ENCODE peak calls at places on chromosomes 5 and 9, in ten cellular contexts. T is RWPE2; B is choroid plexus epithelial cell; L is cardiac fibroblast; M is epithelial cell of proximal tubule; X is AG10803; S is mucosa of descending colon; Y is astrocyte of the spinal cord; H is effector memory CD4-positive, alpha-beta T cell; D is LNCaP clone FGC. V is an unnamed sample.
A peak's percentile ranks its signal among the peaks of the same experiment; 100 is the strongest.

GRCh38 chr9:107222020-107222522 is 61.0 kb upstream of the RAD23B start:
- DNase-seq in T (no peak), B (peak; percentile 75), L (peak; percentile 25), M (no peak), X (no peak), S (no peak), Y (peak; percentile 63), H (no peak), D (no peak), V (peak; percentile 13)

GRCh38 chr5:128877476-128877875 is 87.8 kb upstream of the SLC27A6 start:
- DNase-seq in T (no peak), B (no peak), L (no peak), M (no peak), X (no peak), S (no peak), Y (no peak), H (no peak), D (no peak), V (no peak)

GRCh38 chr5:179313849-179314521 is 31.3 kb downstream of the ADAMTS2 start:
- DNase-seq in T (peak; percentile 60), B (peak; percentile 78), L (peak; percentile 96), M (no peak), X (peak; percentile 99), S (peak; percentile 53), Y (peak; percentile 72), H (no peak), D (no peak), V (peak; percentile 32)

GRCh38 chr9:128207076-128207731 is 4.0 kb downstream of the DNM1 start:
- DNase-seq in T (no peak), B (no peak), L (no peak), M (no peak), X (peak; percentile 29), S (no peak), Y (no peak), H (no peak), D (no peak), V (no peak)

GRCh38 chr5:139601429-139601828 is 40.3 kb downstream of the UBE2D2 start:
- DNase-seq in T (no peak), B (no peak), L (no peak), M (no peak), X (no peak), S (no peak), Y (no peak), H (no peak), D (no peak), V (no peak)

GRCh38 chr9:29511680-29512079 is 1938.4 kb upstream of the C9orf72 start:
- DNase-seq in T (no peak), B (no peak), L (no peak), M (no peak), X (no peak), S (no peak), Y (no peak), H (no peak), D (no peak), V (no peak)

GRCh38 chr5:154740483-154740882 is 14.7 kb upstream of the LARP1 start:
- DNase-seq in T (no peak), B (peak; percentile 92), L (peak; percentile 90), M (peak; percentile 66), X (peak; percentile 71), S (no peak), Y (peak; percentile 43), H (no peak), D (no peak), V (no peak)

GRCh38 chr5:39399135-39400036 is 25.4 kb downstream of the DAB2 start:
- DNase-seq in T (no peak), B (peak; percentile 98), L (peak; percentile 97), M (peak; percentile 98), X (peak; percentile 97), S (no peak), Y (peak; percentile 98), H (no peak), D (no peak), V (peak; percentile 91)

GRCh38 chr9:108272350-108272899 is 583.4 kb downstream of the ACTL7B start:
- DNase-seq in T (no peak), B (peak; percentile 76), L (peak; percentile 78), M (no peak), X (peak; percentile 66), S (peak; percentile 73), Y (peak; percentile 65), H (no peak), D (no peak), V (no peak)

GRCh38 chr5:77876862-77877502 is 100.8 kb upstream of the TBCA start:
- DNase-seq in T (no peak), B (no peak), L (no peak), M (no peak), X (no peak), S (no peak), Y (no peak), H (no peak), D (no peak), V (no peak)

GRCh38 chr5:168991311-168991710 is 309.6 kb downstream of the SLIT3 start:
- DNase-seq in T (no peak), B (no peak), L (no peak), M (no peak), X (no peak), S (no peak), Y (no peak), H (no peak), D (no peak), V (no peak)

GRCh38 chr9:125074976-125075375 is 68.4 kb downstream of the SCAI start:
- DNase-seq in T (no peak), B (peak; percentile 53), L (peak; percentile 32), M (no peak), X (peak; percentile 17), S (no peak), Y (peak; percentile 26), H (no peak), D (no peak), V (no peak)

GRCh38 chr9:17578577-17578910 is 322 bp upstream of the SH3GL2 start:
- DNase-seq in T (no peak), B (no peak), L (no peak), M (no peak), X (no peak), S (no peak), Y (no peak), H (no peak), D (no peak), V (no peak)

GRCh38 chr9:17574342-17574741 is 4.5 kb upstream of the SH3GL2 start:
- DNase-seq in T (no peak), B (no peak), L (no peak), M (no peak), X (no peak), S (no peak), Y (no peak), H (no peak), D (no peak), V (no peak)

GRCh38 chr9:17578911-17579793 is at the start of gene SH3GL2:
- DNase-seq in T (peak; percentile 47), B (peak; percentile 20), L (peak; percentile 16), M (no peak), X (no peak), S (peak; percentile 73), Y (peak; percentile 5), H (no peak), D (peak; percentile 7), V (no peak)

DNA sequence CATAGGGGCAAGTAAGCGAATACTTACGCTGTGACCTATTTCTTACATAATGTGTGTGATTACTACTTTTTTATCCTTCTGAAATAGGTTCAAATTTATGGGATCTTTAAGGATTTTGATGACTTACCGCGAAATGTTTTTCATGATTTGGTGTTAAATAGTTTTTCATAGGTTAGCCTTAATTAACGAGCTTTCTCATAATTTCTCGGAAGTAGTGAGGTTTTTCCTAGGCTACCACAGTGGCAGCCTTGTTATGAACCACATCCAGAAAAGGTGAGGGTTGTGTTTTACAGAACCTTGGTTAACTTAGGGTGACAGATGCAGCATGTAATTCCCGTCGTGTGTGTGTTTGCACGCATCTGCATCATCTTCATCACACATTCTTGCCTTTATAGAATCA is 1.3 kb downstream of the SH3GL2 start:
- DNase-seq in T (no peak), B (no peak), L (no peak), M (no peak), X (no peak), S (no peak), Y (no peak), H (no peak), D (no peak), V (no peak)
- H3K4me3 ChIP-seq in T (no peak overlapping the region), B (no peak overlapping the region), L (no peak overlapping the region), M (no peak overlapping the region), X (no peak overlapping the region), S (no peak overlapping the region), Y (no peak overlapping the region), H (no peak overlapping the region), D (no peak overlapping the region), V (no peak overlapping the region)

GRCh38 chr9:32930486-32930885 is 70.9 kb downstream of the APTX start:
- DNase-seq in T (no peak), B (no peak), L (no peak), M (no peak), X (no peak), S (no peak), Y (no peak), H (no peak), D (no peak), V (no peak)
- H3K4me3 ChIP-seq in T (no peak overlapping the region), B (no peak overlapping the region), L (no peak overlapping the region), M (no peak overlapping the region), X (no peak overlapping the region), S (no peak overlapping the region), Y (no peak overlapping the region), H (no peak overlapping the region), D (no peak overlapping the region), V (no peak overlapping the region)

DNA sequence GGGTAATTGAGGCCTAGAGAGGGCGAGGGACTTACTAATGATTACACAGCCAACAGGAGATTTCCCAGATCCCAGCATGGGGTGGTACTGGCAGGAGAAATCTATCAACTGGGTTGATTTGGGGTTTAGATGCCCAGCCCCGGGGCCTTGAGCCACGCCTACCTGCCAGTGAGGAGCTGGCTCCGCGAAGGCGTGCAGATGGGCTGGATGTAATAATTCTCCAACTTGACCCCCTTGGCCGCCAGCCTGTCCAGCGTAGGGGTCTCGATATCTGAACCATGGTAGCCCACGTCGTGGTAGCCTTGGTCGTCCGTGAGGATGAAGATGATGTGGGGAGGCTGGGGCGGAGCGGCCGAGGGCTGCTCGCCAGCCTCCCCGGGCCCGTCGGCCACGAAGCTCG is 804 bp downstream of the ARSI start:
- DNase-seq in T (no peak), B (no peak), L (no peak), M (no peak), X (no peak), S (no peak), Y (no peak), H (no peak), D (no peak), V (no peak)
- H3K4me3 ChIP-seq in T (peak overlapping the region; percentile 23), B (peak overlapping the region; percentile 56), L (no peak overlapping the region), M (peak overlapping the region; percentile 53), X (peak overlapping the region; percentile 53), S (no peak overlapping the region), Y (peak overlapping the region; percentile 13), H (no peak overlapping the region), D (no peak overlapping the region), V (peak overlapping the region; percentile 37)

DNA sequence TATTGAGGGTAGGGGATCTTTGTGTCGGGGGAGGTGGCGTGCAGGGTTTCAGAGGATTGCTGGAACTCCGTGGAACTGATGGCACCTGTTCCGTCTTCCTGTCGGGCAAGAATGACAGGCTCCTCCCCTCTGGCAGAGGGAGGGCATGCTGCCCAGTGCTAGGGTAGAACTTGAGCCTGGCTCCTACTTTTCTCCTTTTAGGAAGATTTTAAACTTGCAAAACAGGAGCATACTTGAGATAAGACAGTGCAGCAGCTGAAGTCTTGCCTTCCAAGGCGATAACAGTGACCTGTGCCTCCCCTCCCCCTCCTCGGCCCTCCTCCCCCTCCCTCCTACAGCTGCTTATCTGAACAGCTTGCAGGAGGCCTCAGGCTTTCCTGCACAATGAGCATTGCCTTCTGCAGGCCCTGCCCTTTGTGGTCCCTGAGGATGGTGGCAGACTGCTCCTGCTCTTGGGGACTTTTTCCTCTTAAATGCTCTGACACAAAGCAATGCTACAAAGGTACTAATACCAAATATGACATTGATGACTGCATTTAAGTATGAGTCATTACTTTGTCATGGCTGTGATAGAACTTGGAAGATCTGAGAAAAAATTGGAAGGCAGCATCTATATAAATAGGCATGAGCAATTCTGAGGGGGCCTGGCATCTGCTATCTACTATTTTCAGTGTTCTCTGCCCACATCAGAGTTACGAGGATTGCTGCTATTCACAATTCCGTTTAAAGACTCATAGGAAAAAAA is 1.9 kb downstream of the GADD45G start:
- DNase-seq in T (no peak), B (peak; percentile 8), L (peak; percentile 27), M (no peak), X (no peak), S (peak; percentile 78), Y (no peak), H (peak; percentile 22), D (peak; percentile 82), V (no peak)
- H3K4me3 ChIP-seq in T (peak overlapping the region; percentile 24), B (no peak overlapping the region), L (no peak overlapping the region), M (peak overlapping the region; percentile 71), X (no peak overlapping the region), S (no peak overlapping the region), Y (no peak overlapping the region), H (peak overlapping the region; percentile 71), D (peak overlapping the region; percentile 92), V (no peak overlapping the region)

V was measured in astrocyte of the cerebellum.